ENCODE peak calls at places on chromosomes 11 and 22, in six cellular contexts. K is posterior vena cava, W is uterus, T is KBM-7, C is GM19239, Q is NCI-H2029 treated with DMSO at 0.1 percent for 48 hours. G is an unnamed sample.

GRCh38 chr22:25014896-25015755 is 62.6 kb downstream of the KIAA1671 start:
- DNase-seq in K (no peak), W (no peak), T (no peak), C (no peak), Q (no peak), G (no peak)

GRCh38 chr11:64036081-64037026 is 623 bp downstream of the FLRT1 start:
- DNase-seq in K (no peak), W (peak; percentile 57), T (peak; percentile 28), C (no peak), Q (no peak), G (no peak)

GRCh38 chr22:49403102-49403501 is 424.6 kb downstream of the BRD1 start:
- DNase-seq in K (peak; percentile 41), W (no peak), T (no peak), C (no peak), Q (no peak), G (no peak)

GRCh38 chr22:40204331-40205116 is 26.8 kb downstream of the TNRC6B start:
- DNase-seq in K (no peak), W (no peak), T (no peak), C (no peak), Q (no peak), G (no peak)

GRCh38 chr22:35629406-35630234 is 12.5 kb upstream of the MB start:
- DNase-seq in K (peak; percentile 94), W (peak; percentile 89), T (peak; percentile 67), C (no peak), Q (no peak), G (peak; percentile 70)

GRCh38 chr22:39563571-39564428 is 6.8 kb upstream of the CACNA1I start:
- DNase-seq in K (no peak), W (no peak), T (no peak), C (no peak), Q (no peak), G (no peak)

GRCh38 chr11:82906236-82906635 is 4.7 kb downstream of the DDIAS start:
- DNase-seq in K (no peak), W (no peak), T (peak; percentile 44), C (no peak), Q (peak; percentile 52), G (no peak)

GRCh38 chr22:24060375-24060788 is 49.3 kb downstream of the CABIN1 start:
- DNase-seq in K (no peak), W (no peak), T (no peak), C (no peak), Q (peak; percentile 91), G (no peak)

GRCh38 chr11:92383430-92383829 is 158.8 kb downstream of the FAT3 start:
- DNase-seq in K (no peak), W (no peak), T (no peak), C (no peak), Q (no peak), G (no peak)

GRCh38 chr11:123052884-123053721 is 8.8 kb downstream of the HSPA8 start:
- DNase-seq in K (no peak), W (no peak), T (no peak), C (no peak), Q (no peak), G (no peak)

GRCh38 chr11:1832181-1832988 is 2.4 kb upstream of the SYT8 start:
- DNase-seq in K (no peak), W (peak; percentile 55), T (peak; percentile 51), C (peak; percentile 82), Q (no peak), G (no peak)

GRCh38 chr11:87176044-87176443 is 138.3 kb downstream of the TMEM135 start:
- DNase-seq in K (no peak), W (no peak), T (no peak), C (no peak), Q (no peak), G (no peak)

GRCh38 chr22:37368058-37368457 is 59.2 kb downstream of the ELFN2 start:
- DNase-seq in K (no peak), W (no peak), T (peak; percentile 20), C (no peak), Q (no peak), G (no peak)

GRCh38 chr11:12746593-12747097 is 72.4 kb downstream of the TEAD1 start:
- DNase-seq in K (no peak), W (peak; percentile 88), T (peak; percentile 36), C (no peak), Q (peak; percentile 92), G (no peak)

GRCh38 chr22:49215840-49216239 is 611.8 kb downstream of the BRD1 start:
- DNase-seq in K (peak; percentile 18), W (no peak), T (no peak), C (no peak), Q (no peak), G (no peak)

GRCh38 chr11:123559418-123559817 is 95.0 kb downstream of the SCN3B start:
- DNase-seq in K (no peak), W (no peak), T (no peak), C (no peak), Q (no peak), G (no peak)

GRCh38 chr22:50396751-50397370 is 53.7 kb downstream of the PPP6R2 start:
- DNase-seq in K (no peak), W (no peak), T (no peak), C (no peak), Q (no peak), G (no peak)

GRCh38 chr11:121652982-121653381 is 200.2 kb upstream of the SORL1-AS1 start:
- DNase-seq in K (no peak), W (no peak), T (peak; percentile 26), C (no peak), Q (no peak), G (no peak)

GRCh38 chr11:115912484-115912945 is 408.3 kb upstream of the CADM1 start:
- DNase-seq in K (no peak), W (no peak), T (no peak), C (no peak), Q (peak; percentile 22), G (peak; percentile 58)

GRCh38 chr11:114284021-114284420 is 12.2 kb upstream of the NNMT start:
- DNase-seq in K (no peak), W (no peak), T (no peak), C (no peak), Q (peak; percentile 31), G (no peak)

GRCh38 chr11:4482445-4482844 is at the start of gene OR52K1:
- DNase-seq in K (no peak), W (no peak), T (peak; percentile 23), C (no peak), Q (no peak), G (no peak)

GRCh38 chr11:88979641-88980040 is 86.1 kb downstream of the GRM5 start:
- DNase-seq in K (no peak), W (no peak), T (no peak), C (no peak), Q (no peak), G (no peak)

GRCh38 chr11:102470257-102470656 is 17.7 kb upstream of the TMEM123 start:
- DNase-seq in K (no peak), W (no peak), T (no peak), C (no peak), Q (no peak), G (no peak)

GRCh38 chr22:17106785-17107546 is 14.2 kb downstream of the TMEM121B start:
- DNase-seq in K (peak; percentile 81), W (no peak), T (peak; percentile 56), C (no peak), Q (no peak), G (no peak)

GRCh38 chr22:43004362-43005035 is 10.4 kb downstream of the PACSIN2 start:
- DNase-seq in K (no peak), W (no peak), T (peak; percentile 76), C (no peak), Q (no peak), G (no peak)

GRCh38 chr11:2458321-2458720 is 13.5 kb downstream of the KCNQ1 start:
- DNase-seq in K (peak; percentile 74), W (no peak), T (no peak), C (no peak), Q (no peak), G (no peak)

GRCh38 chr11:79906189-79906588 is 465.4 kb upstream of the TENM4 start:
- DNase-seq in K (no peak), W (no peak), T (no peak), C (no peak), Q (no peak), G (no peak)

GRCh38 chr11:100639140-100639539 is 47.9 kb upstream of the ARHGAP42 start:
- DNase-seq in K (no peak), W (no peak), T (no peak), C (no peak), Q (no peak), G (no peak)

GRCh38 chr11:424232-424631 is 9.4 kb upstream of the SIGIRR start:
- DNase-seq in K (no peak), W (no peak), T (no peak), C (no peak), Q (no peak), G (no peak)

GRCh38 chr11:121534131-121535093 is 81.6 kb upstream of the SORL1-AS1 start:
- DNase-seq in K (no peak), W (peak; percentile 37), T (no peak), C (no peak), Q (peak; percentile 48), G (no peak)

GRCh38 chr22:49154433-49154832 is 673.2 kb downstream of the BRD1 start:
- DNase-seq in K (peak; percentile 78), W (no peak), T (no peak), C (no peak), Q (no peak), G (no peak)

GRCh38 chr11:73195191-73196007 is 22.7 kb upstream of the P2RY2 start:
- DNase-seq in K (no peak), W (no peak), T (no peak), C (no peak), Q (no peak), G (no peak)

GRCh38 chr22:17981497-17981896 is 42.9 kb downstream of the MICAL3 start:
- DNase-seq in K (no peak), W (no peak), T (no peak), C (no peak), Q (no peak), G (no peak)

GRCh38 chr22:49627217-49628181 is 200.2 kb downstream of the BRD1 start:
- DNase-seq in K (peak; percentile 73), W (no peak), T (no peak), C (no peak), Q (no peak), G (no peak)

GRCh38 chr11:40255457-40255856 is 1204.0 kb downstream of the LRRC4C start:
- DNase-seq in K (no peak), W (no peak), T (no peak), C (no peak), Q (no peak), G (no peak)

GRCh38 chr22:25162561-25162960 is 37.1 kb upstream of the CRYBB3 start:
- DNase-seq in K (no peak), W (no peak), T (no peak), C (no peak), Q (no peak), G (no peak)

GRCh38 chr11:94201004-94201465 is 72.4 kb downstream of the PANX1 start:
- DNase-seq in K (no peak), W (no peak), T (no peak), C (no peak), Q (no peak), G (no peak)

GRCh38 chr11:27174672-27175210 is 134.1 kb downstream of the BBOX1 start:
- DNase-seq in K (no peak), W (no peak), T (no peak), C (no peak), Q (no peak), G (no peak)

GRCh38 chr22:28920757-28921584 is 37.6 kb downstream of the ZNRF3 start:
- DNase-seq in K (no peak), W (no peak), T (no peak), C (no peak), Q (no peak), G (peak; percentile 25)

GRCh38 chr11:66045177-66045639 is 3.8 kb downstream of the GAL3ST3 start:
- DNase-seq in K (peak; percentile 92), W (peak; percentile 67), T (peak; percentile 78), C (peak; percentile 92), Q (peak; percentile 53), G (peak; percentile 79)

G was measured in GM06990.